ENCODE peak calls at places on chromosomes 12 and 14, in seven cellular contexts. Q, J, U, Z, E, M and H are unnamed samples.

GRCh38 chr12:92747151-92747550 is 44.4 kb downstream of the PLEKHG7 start:
- DNase-seq in Q (no peak), J (no peak), U (no peak), Z (no peak), E (no peak), M (no peak), H (no peak)

GRCh38 chr12:119148049-119148448 is 30.7 kb upstream of the HSPB8 start:
- DNase-seq in Q (no peak), J (no peak), U (no peak), Z (no peak), E (no peak), M (peak; percentile 61), H (no peak)

GRCh38 chr12:34297126-34297789 is 275.0 kb downstream of the ALG10 start:
- DNase-seq in Q (no peak), J (no peak), U (no peak), Z (no peak), E (no peak), M (no peak), H (no peak)

GRCh38 chr12:57481671-57482070 is 2.0 kb upstream of the ARHGAP9 start:
- DNase-seq in Q (no peak), J (no peak), U (no peak), Z (no peak), E (no peak), M (no peak), H (no peak)

GRCh38 chr14:23641915-23642588 is 5.9 kb downstream of the DHRS2 start:
- DNase-seq in Q (no peak), J (no peak), U (no peak), Z (no peak), E (no peak), M (no peak), H (no peak)

GRCh38 chr12:53254816-53255545 is 13.1 kb upstream of the ESPL1 start:
- DNase-seq in Q (no peak), J (no peak), U (no peak), Z (peak; percentile 2), E (no peak), M (no peak), H (no peak)

GRCh38 chr12:57881035-57881973 is 34.8 kb upstream of the CTDSP2 start:
- DNase-seq in Q (no peak), J (no peak), U (no peak), Z (peak; percentile 50), E (no peak), M (no peak), H (peak; percentile 57)

GRCh38 chr12:108609535-108610335 is 11.9 kb upstream of the TMEM119 start:
- DNase-seq in Q (no peak), J (no peak), U (peak; percentile 85), Z (peak; percentile 91), E (peak; percentile 95), M (no peak), H (peak; percentile 85)

GRCh38 chr12:54601841-54602240 is 13.4 kb upstream of the PPP1R1A start:
- DNase-seq in Q (no peak), J (no peak), U (no peak), Z (no peak), E (no peak), M (no peak), H (peak; percentile 41)

GRCh38 chr12:90152897-90153624 is 444.4 kb upstream of the ATP2B1 start:
- DNase-seq in Q (no peak), J (no peak), U (no peak), Z (peak; percentile 30), E (peak; percentile 19), M (peak; percentile 7), H (peak; percentile 13)

GRCh38 chr12:112537710-112538396 is 119.1 kb downstream of the PTPN11 start:
- DNase-seq in Q (no peak), J (no peak), U (no peak), Z (peak; percentile 44), E (peak; percentile 30), M (peak; percentile 29), H (peak; percentile 29)

GRCh38 chr12:124230789-124231188 is 64.1 kb upstream of the RFLNA start:
- DNase-seq in Q (no peak), J (no peak), U (no peak), Z (no peak), E (no peak), M (no peak), H (no peak)

GRCh38 chr14:34256223-34256622 is 205.8 kb downstream of the SPTSSA start:
- DNase-seq in Q (no peak), J (no peak), U (no peak), Z (no peak), E (no peak), M (no peak), H (no peak)

GRCh38 chr12:5034605-5035004 is 9.1 kb upstream of the KCNA5 start:
- DNase-seq in Q (no peak), J (no peak), U (no peak), Z (no peak), E (no peak), M (no peak), H (no peak)